ENCODE peak calls at places on chromosomes 16 and 17, in eight cellular contexts. Q is fibroblast of mammary gland; L is CD4-positive, alpha-beta T cell; E is glutamatergic neuron; Y is GM13977; Z is BJ; S is body of pancreas; M is astrocyte of the spinal cord. F is an unnamed sample.

GRCh38 chr17:55202906-55203305 is 61.9 kb upstream of the HLF start:
- DNase-seq in Q (no peak), L (no peak), E (no peak), M (no peak), Y (no peak), S (no peak), Z (no peak), F (no peak)

GRCh38 chr16:70663524-70664324 is 17.4 kb downstream of the IL34 start:
- DNase-seq in Z (no peak), Q (no peak), M (no peak), S (no peak), L (no peak), Y (no peak), E (no peak), F (no peak)

GRCh38 chr17:34386925-34387550 is 24.0 kb upstream of the CCL1 start:
- DNase-seq in M (no peak), L (no peak), Y (no peak), Z (no peak), E (no peak), S (no peak), Q (peak), F (no peak)

GRCh38 chr16:70662991-70663523 is 16.7 kb downstream of the IL34 start:
- DNase-seq in M (no peak), L (no peak), Q (no peak), Z (no peak), E (no peak), S (no peak), Y (no peak), F (no peak)

GRCh38 chr17:39194089-39194984 is 3.1 kb downstream of the CACNB1 start:
- DNase-seq in Y (no peak), Q (peak), E (peak), S (no peak), M (peak), Z (no peak), L (no peak), F (no peak)

GRCh38 chr16:57681950-57682728 is 12.5 kb upstream of the DRC7 start:
- DNase-seq in E (no peak), M (no peak), Q (no peak), Z (no peak), L (no peak), Y (no peak), S (no peak), F (no peak)

GRCh38 chr17:64115043-64115698 is 14.8 kb downstream of the ERN1 start:
- DNase-seq in S (peak), Q (peak), Z (no peak), L (no peak), M (no peak), Y (no peak), E (no peak), F (no peak)

GRCh38 chr17:68535903-68536302 is 23.7 kb downstream of the PRKAR1A start:
- DNase-seq in S (no peak), M (no peak), E (no peak), L (no peak), Q (no peak), Y (no peak), Z (no peak), F (no peak)

GRCh38 chr17:60952747-60953146 is 275.1 kb downstream of the BCAS3 start:
- DNase-seq in Q (no peak), S (no peak), Z (no peak), M (no peak), L (no peak), E (no peak), Y (no peak), F (no peak)

DNA sequence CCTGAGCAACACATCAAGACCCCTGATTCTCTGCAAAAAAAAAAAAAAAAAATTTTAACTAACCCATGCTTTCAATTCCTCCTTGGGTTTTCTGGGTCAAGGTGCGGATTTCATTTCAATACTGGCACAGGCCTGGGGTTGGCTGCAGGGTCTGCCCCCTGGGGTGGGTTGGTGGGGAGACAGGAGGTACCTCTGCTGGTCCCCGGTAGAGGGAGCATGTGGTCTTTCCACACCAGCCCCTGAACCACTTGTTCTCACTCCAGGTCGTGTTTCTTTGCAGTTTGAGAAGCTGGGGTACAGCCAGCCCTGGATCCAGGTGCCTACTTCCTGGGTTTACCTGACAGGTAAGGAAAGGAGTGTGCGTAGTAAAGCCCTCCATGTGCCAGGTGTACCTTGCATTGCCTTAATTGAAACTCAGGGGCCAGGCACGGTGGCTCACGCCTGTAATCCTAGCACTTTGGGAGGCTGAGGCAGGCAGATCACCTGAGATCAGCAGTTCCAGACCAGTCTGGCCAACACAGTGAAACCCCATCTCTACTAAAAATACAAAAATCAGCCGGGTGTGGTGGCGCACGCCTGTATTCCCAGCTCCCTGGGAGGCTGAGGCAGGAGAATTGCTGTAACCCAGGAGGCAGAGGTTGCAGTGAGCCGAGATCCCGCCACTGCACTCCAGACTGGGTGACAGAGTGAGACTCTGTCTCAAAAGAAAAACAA is 21.8 kb downstream of the SDR42E2 start:
- DNase-seq in Z (no peak), L (no peak), S (no peak), Q (no peak), Y (peak), E (no peak), M (no peak), F (no peak)
- TF ChIP-seq CTCF in Z (peak), L (no peak), S (no peak), Q (peak), Y (peak), E (no peak), M (peak), F (peak)

GRCh38 chr16:12340151-12340733 is 363.7 kb downstream of the SNX29 start:
- DNase-seq in Q (peak), E (no peak), S (peak), Y (peak), M (peak), Z (peak), L (peak), F (peak)
- TF ChIP-seq CTCF in Q (peak), E (peak), S (peak), Y (peak), M (peak), Z (peak), L (peak), F (peak)

DNA sequence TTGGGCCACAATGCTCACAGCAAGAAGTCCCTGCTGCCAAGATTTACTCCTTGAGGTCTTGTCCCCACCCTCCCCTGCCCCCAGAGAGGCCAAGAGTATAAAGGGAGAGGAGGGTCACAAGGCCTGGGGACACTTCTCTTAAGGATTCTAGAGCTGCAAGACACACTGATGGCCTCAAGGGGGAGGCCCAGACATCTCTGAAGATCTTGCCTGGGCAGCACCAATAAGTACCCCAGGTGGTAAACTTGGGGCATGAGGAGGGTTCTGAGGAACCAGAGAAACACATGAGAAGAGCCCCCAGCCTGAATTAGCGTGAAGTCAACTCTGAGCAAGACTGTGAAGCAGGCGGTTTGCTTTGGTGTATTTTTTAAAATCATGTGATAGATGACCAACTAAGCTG is 26.8 kb upstream of the MTMR4 start:
- DNase-seq in Y (peak), Z (no peak), S (no peak), Q (peak), L (no peak), M (no peak), E (no peak), F (no peak)
- TF ChIP-seq CTCF in Y (peak), Z (peak), S (no peak), Q (peak), L (no peak), M (peak), E (no peak), F (peak)

GRCh38 chr16:73011926-73012325 is 36.0 kb downstream of the ZFHX3 start:
- DNase-seq in L (no peak), S (peak), Q (no peak), E (no peak), M (no peak), Y (no peak), Z (no peak), F (no peak)
- TF ChIP-seq CTCF in L (no peak), S (no peak), Q (no peak), E (no peak), M (peak), Y (peak), Z (no peak), F (no peak)

DNA sequence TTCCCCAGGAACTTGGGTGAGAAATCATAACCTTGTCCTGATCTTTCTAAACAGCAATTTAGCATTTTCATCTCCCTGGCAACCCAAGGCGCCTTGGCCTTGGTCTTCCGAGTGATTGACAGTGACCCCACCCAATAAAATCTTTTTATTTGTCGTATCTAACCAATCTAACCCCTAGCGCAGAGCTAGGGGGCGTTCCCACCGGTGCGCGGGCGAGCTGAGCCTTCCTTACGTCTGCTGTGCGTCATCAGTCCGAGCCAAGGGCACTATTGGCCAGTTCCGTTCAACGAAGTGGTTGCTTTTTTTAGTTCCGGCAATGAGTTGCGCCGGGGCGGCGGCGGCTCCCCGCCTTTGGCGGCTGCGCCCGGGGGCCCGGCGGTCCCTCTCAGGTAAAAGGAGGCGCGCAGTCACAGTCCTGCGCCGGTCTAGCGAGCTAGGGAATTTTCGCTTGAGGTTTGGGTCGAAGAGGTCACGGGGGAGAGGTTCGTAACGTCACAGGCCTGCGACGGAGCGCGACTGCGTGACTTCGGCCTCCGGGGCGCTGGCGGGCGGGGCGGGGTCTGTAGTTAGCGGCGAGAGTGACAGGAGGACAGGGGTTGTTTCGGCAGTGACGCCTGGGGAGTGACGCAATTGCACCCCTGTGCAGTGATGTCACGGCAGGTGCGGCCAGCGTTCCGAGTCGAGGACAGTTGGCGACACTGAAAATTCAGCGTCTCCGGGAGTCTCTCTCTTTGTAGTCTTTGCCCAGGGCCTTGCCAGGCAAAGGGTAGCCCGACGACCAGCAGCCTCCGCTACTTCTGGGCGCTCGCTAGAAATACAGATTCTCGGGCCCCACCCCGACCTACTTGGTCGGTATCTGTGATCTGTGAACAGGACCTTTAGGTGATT is at the start of gene COQ7:
- DNase-seq in M (peak), Z (peak), E (peak), Q (peak), L (peak), Y (peak), S (peak), F (peak)
- TF ChIP-seq CTCF in M (no peak), Z (no peak), E (no peak), Q (no peak), L (no peak), Y (no peak), S (peak), F (no peak)